ENCODE peak calls at places on chromosomes 1 and 21, in four cellular contexts. One of them, this sample, is unnamed.

GRCh38 chr1:6267686-6268281 is 6.9 kb upstream of the GPR153 start:
- DNase-seq in AG04450: no peak
- DNase-seq in T-helper 2 cell treated with Interferon-gamma antibody and Interleukin-4, amounts not matched to agents 5 μg/mL and 100 μg/mL, for 36 hours: no peak
- DNase-seq in RWPE1: peak
- DNase-seq in this sample: no peak

GRCh38 chr1:27572019-27572678 is 31.8 kb downstream of the AHDC1 start:
- DNase-seq in RWPE1: no peak
- DNase-seq in AG04450: no peak
- DNase-seq in T-helper 2 cell treated with Interferon-gamma antibody and Interleukin-4, amounts not matched to agents 5 μg/mL and 100 μg/mL, for 36 hours: no peak
- DNase-seq in this sample: no peak

GRCh38 chr1:211356723-211357418 is 30.2 kb downstream of the TRAF5 start:
- DNase-seq in RWPE1: peak
- DNase-seq in AG04450: no peak
- DNase-seq in T-helper 2 cell treated with Interferon-gamma antibody and Interleukin-4, amounts not matched to agents 5 μg/mL and 100 μg/mL, for 36 hours: no peak
- DNase-seq in this sample: no peak

GRCh38 chr1:59015708-59016107 is 231.9 kb upstream of the JUN start:
- DNase-seq in T-helper 2 cell treated with Interferon-gamma antibody and Interleukin-4, amounts not matched to agents 5 μg/mL and 100 μg/mL, for 36 hours: no peak
- DNase-seq in AG04450: peak
- DNase-seq in RWPE1: peak
- DNase-seq in this sample: no peak

GRCh38 chr1:52060822-52061221 is 4.7 kb downstream of the BTF3L4 start:
- DNase-seq in T-helper 2 cell treated with Interferon-gamma antibody and Interleukin-4, amounts not matched to agents 5 μg/mL and 100 μg/mL, for 36 hours: no peak
- DNase-seq in AG04450: no peak
- DNase-seq in RWPE1: no peak
- DNase-seq in this sample: no peak

GRCh38 chr1:236159704-236160539 is 17.6 kb downstream of the GPR137B start:
- DNase-seq in T-helper 2 cell treated with Interferon-gamma antibody and Interleukin-4, amounts not matched to agents 5 μg/mL and 100 μg/mL, for 36 hours: no peak
- DNase-seq in RWPE1: no peak
- DNase-seq in AG04450: no peak
- DNase-seq in this sample: no peak

GRCh38 chr1:109060707-109061106 is 15.1 kb downstream of the TAF13 start:
- DNase-seq in T-helper 2 cell treated with Interferon-gamma antibody and Interleukin-4, amounts not matched to agents 5 μg/mL and 100 μg/mL, for 36 hours: no peak
- DNase-seq in RWPE1: no peak
- DNase-seq in AG04450: no peak
- DNase-seq in this sample: no peak

GRCh38 chr1:99083338-99083737 is 78.7 kb upstream of the PLPPR5 start:
- DNase-seq in RWPE1: no peak
- DNase-seq in AG04450: no peak
- DNase-seq in T-helper 2 cell treated with Interferon-gamma antibody and Interleukin-4, amounts not matched to agents 5 μg/mL and 100 μg/mL, for 36 hours: no peak
- DNase-seq in this sample: no peak

GRCh38 chr1:5862051-5862825 is 130.0 kb downstream of the NPHP4 start:
- DNase-seq in RWPE1: no peak
- DNase-seq in AG04450: no peak
- DNase-seq in T-helper 2 cell treated with Interferon-gamma antibody and Interleukin-4, amounts not matched to agents 5 μg/mL and 100 μg/mL, for 36 hours: no peak
- DNase-seq in this sample: no peak

GRCh38 chr1:3481836-3482589 is 27.5 kb downstream of the ARHGEF16 start:
- DNase-seq in T-helper 2 cell treated with Interferon-gamma antibody and Interleukin-4, amounts not matched to agents 5 μg/mL and 100 μg/mL, for 36 hours: no peak
- DNase-seq in AG04450: no peak
- DNase-seq in RWPE1: peak
- DNase-seq in this sample: no peak

GRCh38 chr1:119647734-119648619 is at the start of gene ZNF697:
- DNase-seq in AG04450: peak
- DNase-seq in T-helper 2 cell treated with Interferon-gamma antibody and Interleukin-4, amounts not matched to agents 5 μg/mL and 100 μg/mL, for 36 hours: peak
- DNase-seq in RWPE1: peak
- DNase-seq in this sample: no peak

GRCh38 chr1:229344937-229345684 is 2.3 kb upstream of the CCSAP start:
- DNase-seq in RWPE1: no peak
- DNase-seq in T-helper 2 cell treated with Interferon-gamma antibody and Interleukin-4, amounts not matched to agents 5 μg/mL and 100 μg/mL, for 36 hours: no peak
- DNase-seq in AG04450: no peak
- DNase-seq in this sample: no peak

GRCh38 chr1:183281553-183282091 is 95.6 kb downstream of the LAMC2 start:
- DNase-seq in T-helper 2 cell treated with Interferon-gamma antibody and Interleukin-4, amounts not matched to agents 5 μg/mL and 100 μg/mL, for 36 hours: peak
- DNase-seq in RWPE1: peak
- DNase-seq in AG04450: peak
- DNase-seq in this sample: peak

GRCh38 chr1:162537216-162537615 is 24.3 kb upstream of the UAP1 start:
- DNase-seq in T-helper 2 cell treated with Interferon-gamma antibody and Interleukin-4, amounts not matched to agents 5 μg/mL and 100 μg/mL, for 36 hours: no peak
- DNase-seq in RWPE1: no peak
- DNase-seq in AG04450: no peak
- DNase-seq in this sample: no peak

GRCh38 chr21:42701706-42702456 is 48.5 kb downstream of the PDE9A start:
- DNase-seq in RWPE1: no peak
- DNase-seq in T-helper 2 cell treated with Interferon-gamma antibody and Interleukin-4, amounts not matched to agents 5 μg/mL and 100 μg/mL, for 36 hours: no peak
- DNase-seq in AG04450: no peak
- DNase-seq in this sample: no peak

GRCh38 chr1:41935226-41935625 is 16.5 kb upstream of the HIVEP3 start:
- DNase-seq in T-helper 2 cell treated with Interferon-gamma antibody and Interleukin-4, amounts not matched to agents 5 μg/mL and 100 μg/mL, for 36 hours: no peak
- DNase-seq in RWPE1: no peak
- DNase-seq in AG04450: no peak
- DNase-seq in this sample: no peak

GRCh38 chr1:8350914-8351684 is 33.2 kb downstream of the SLC45A1 start:
- DNase-seq in T-helper 2 cell treated with Interferon-gamma antibody and Interleukin-4, amounts not matched to agents 5 μg/mL and 100 μg/mL, for 36 hours: no peak
- DNase-seq in AG04450: no peak
- DNase-seq in RWPE1: no peak
- DNase-seq in this sample: no peak

GRCh38 chr21:16913010-16913409 is 599.8 kb upstream of the CXADR start:
- DNase-seq in AG04450: no peak
- DNase-seq in RWPE1: no peak
- DNase-seq in T-helper 2 cell treated with Interferon-gamma antibody and Interleukin-4, amounts not matched to agents 5 μg/mL and 100 μg/mL, for 36 hours: no peak
- DNase-seq in this sample: no peak

GRCh38 chr1:244049142-244049968 is 1.7 kb upstream of the ZBTB18 start:
- DNase-seq in RWPE1: peak
- DNase-seq in AG04450: no peak
- DNase-seq in T-helper 2 cell treated with Interferon-gamma antibody and Interleukin-4, amounts not matched to agents 5 μg/mL and 100 μg/mL, for 36 hours: peak
- DNase-seq in this sample: peak

GRCh38 chr1:201645956-201646355 is 107.0 kb downstream of the NAV1 start:
- DNase-seq in AG04450: no peak
- DNase-seq in T-helper 2 cell treated with Interferon-gamma antibody and Interleukin-4, amounts not matched to agents 5 μg/mL and 100 μg/mL, for 36 hours: no peak
- DNase-seq in RWPE1: no peak
- DNase-seq in this sample: no peak

GRCh38 chr1:235703516-235703915 is 53.9 kb upstream of the GNG4 start:
- DNase-seq in T-helper 2 cell treated with Interferon-gamma antibody and Interleukin-4, amounts not matched to agents 5 μg/mL and 100 μg/mL, for 36 hours: no peak
- DNase-seq in RWPE1: peak
- DNase-seq in AG04450: no peak
- DNase-seq in this sample: no peak

GRCh38 chr1:60279798-60280197 is 206.2 kb upstream of the C1orf87 start:
- DNase-seq in AG04450: no peak
- DNase-seq in RWPE1: no peak
- DNase-seq in T-helper 2 cell treated with Interferon-gamma antibody and Interleukin-4, amounts not matched to agents 5 μg/mL and 100 μg/mL, for 36 hours: no peak
- DNase-seq in this sample: no peak

GRCh38 chr1:229147086-229147485 is 123.8 kb upstream of the RAB4A start:
- DNase-seq in RWPE1: no peak
- DNase-seq in AG04450: no peak
- DNase-seq in T-helper 2 cell treated with Interferon-gamma antibody and Interleukin-4, amounts not matched to agents 5 μg/mL and 100 μg/mL, for 36 hours: no peak
- DNase-seq in this sample: no peak

This sample was measured in activated T-helper 9 cell treated with anti-CD3 and anti-CD28 coated beads, Interleukin-2, amount 50 U/mL, for 16 hours.